ENCODE peak calls at places on chromosome 1, in five cellular contexts. Y, V, O, P and C are unnamed samples. For H3K9me3, the result is how much of the 10 kb centered on the place peaks cover.

GRCh38 chr1:156920233-156921052 is at the start of gene LRRC71:
- DNase-seq in P (peak), V (peak), O (peak), Y (no peak), C (peak)

GRCh38 chr1:223363856-223364684 is at the start of gene SUSD4:
- DNase-seq in V (peak), Y (no peak), P (no peak), O (peak), C (peak)

GRCh38 chr1:114218397-114219237 is 64.9 kb upstream of the SYT6 start:
- DNase-seq in P (no peak), V (no peak), O (no peak), Y (no peak), C (no peak)

GRCh38 chr1:208731976-208732821 is 488.0 kb upstream of the PLXNA2 start:
- DNase-seq in O (no peak), Y (no peak), P (no peak), V (no peak), C (no peak)

GRCh38 chr1:219085988-219086387 is 87.7 kb upstream of the LYPLAL1 start:
- DNase-seq in P (no peak), Y (no peak), V (no peak), O (no peak), C (no peak)

GRCh38 chr1:17594690-17595601 is 55.4 kb downstream of the ARHGEF10L start:
- DNase-seq in V (no peak), P (no peak), O (no peak), Y (no peak), C (no peak)

GRCh38 chr1:218874313-218874712 is 299.4 kb upstream of the LYPLAL1 start:
- DNase-seq in Y (no peak), O (no peak), P (no peak), V (no peak), C (no peak)

GRCh38 chr1:54459140-54459539 is 52.9 kb upstream of the SSBP3 start:
- DNase-seq in P (no peak), V (no peak), Y (no peak), O (no peak), C (no peak)

GRCh38 chr1:34621916-34622315 is 132.9 kb upstream of the GJB5 start:
- DNase-seq in P (no peak), Y (no peak), V (no peak), O (no peak), C (no peak)

GRCh38 chr1:221816899-221817298 is 75.0 kb upstream of the DUSP10 start:
- DNase-seq in Y (no peak), O (no peak), V (no peak), P (no peak), C (no peak)

GRCh38 chr1:205068457-205069035 is 15.7 kb downstream of the TMEM81 start:
- DNase-seq in Y (no peak), P (no peak), O (no peak), V (no peak), C (no peak)

GRCh38 chr1:22836846-22837245 is 126.2 kb downstream of the EPHB2 start:
- DNase-seq in P (no peak), O (no peak), V (no peak), Y (no peak), C (no peak)

GRCh38 chr1:223683586-223684487 is 18.3 kb upstream of the CAPN8 start:
- DNase-seq in O (no peak), P (peak), Y (no peak), V (no peak), C (no peak)

GRCh38 chr1:150321826-150322166 is 463 bp downstream of the PRPF3 start:
- DNase-seq in V (no peak), Y (no peak), P (no peak), O (no peak), C (no peak)

GRCh38 chr1:8370046-8370881 is 52.4 kb downstream of the SLC45A1 start:
- DNase-seq in P (no peak), O (no peak), Y (no peak), V (no peak), C (no peak)

GRCh38 chr1:246682231-246682895 is 41.8 kb upstream of the SCCPDH start:
- DNase-seq in Y (no peak), O (no peak), V (no peak), P (no peak), C (no peak)

GRCh38 chr1:214281902-214282695 is 1.1 kb downstream of the SMYD2 start:
- DNase-seq in Y (peak), P (no peak), O (peak), V (peak), C (no peak)

GRCh38 chr1:209748620-209749019 is 7.2 kb upstream of the TRAF3IP3 start:
- DNase-seq in O (no peak), P (no peak), V (no peak), Y (no peak), C (no peak)

GRCh38 chr1:91997607-91998195 is 32.1 kb upstream of the EPHX4 start:
- DNase-seq in V (no peak), P (no peak), Y (no peak), O (peak), C (no peak)

GRCh38 chr1:96309783-96310182 is 411.8 kb upstream of the PTBP2 start:
- DNase-seq in Y (peak), O (no peak), P (peak), V (no peak), C (no peak)

GRCh38 chr1:44785501-44786137 is 2.4 kb downstream of the BEST4 start:
- DNase-seq in O (no peak), Y (no peak), V (no peak), P (no peak), C (no peak)

GRCh38 chr1:38585038-38585420 is 274.5 kb downstream of the RRAGC start:
- DNase-seq in O (no peak), V (no peak), Y (no peak), P (no peak), C (no peak)

GRCh38 chr1:58858344-58858673 is 74.5 kb upstream of the JUN start:
- DNase-seq in O (no peak), Y (no peak), V (no peak), P (no peak), C (no peak)

GRCh38 chr1:41045740-41046139 is 24.2 kb upstream of the SLFNL1 start:
- DNase-seq in O (no peak), P (peak), Y (no peak), V (no peak), C (no peak)

GRCh38 chr1:240111558-240111957 is 19.9 kb downstream of the FMN2 start:
- DNase-seq in P (no peak), V (no peak), O (no peak), Y (no peak), C (no peak)

GRCh38 chr1:2795926-2796325 is 5.6 kb downstream of the TTC34 start:
- DNase-seq in V (no peak), Y (peak), O (no peak), P (no peak), C (no peak)

GRCh38 chr1:2796890-2797740 is 4.4 kb downstream of the TTC34 start:
- DNase-seq in O (no peak), P (no peak), V (no peak), Y (peak), C (peak)

GRCh38 chr1:2799811-2800663 is 1.5 kb downstream of the TTC34 start:
- DNase-seq in V (no peak), Y (peak), O (no peak), P (no peak), C (no peak)

GRCh38 chr1:2800664-2801045 is 838 bp downstream of the TTC34 start:
- DNase-seq in P (no peak), Y (peak), V (peak), O (no peak), C (no peak)

GRCh38 chr1:2797741-2798016 is 3.8 kb downstream of the TTC34 start:
- DNase-seq in O (no peak), V (no peak), Y (no peak), P (no peak), C (no peak)
- H3K9me3 ChIP-seq in O (under half), V (under half), Y (under half), P (under half), C (under half)

GRCh38 chr1:225179686-225180085 is 248.2 kb downstream of the LBR start:
- DNase-seq in O (no peak), P (no peak), V (no peak), Y (no peak), C (no peak)
- H3K9me3 ChIP-seq in O (under half), P (under half), V (under half), Y (under half), C (under half)

GRCh38 chr1:4485398-4485797 is 169.0 kb upstream of the AJAP1 start:
- DNase-seq in O (no peak), V (no peak), Y (no peak), P (no peak), C (no peak)
- H3K9me3 ChIP-seq in O (under half), V (under half), Y (under half), P (under half), C (under half)

DNA sequence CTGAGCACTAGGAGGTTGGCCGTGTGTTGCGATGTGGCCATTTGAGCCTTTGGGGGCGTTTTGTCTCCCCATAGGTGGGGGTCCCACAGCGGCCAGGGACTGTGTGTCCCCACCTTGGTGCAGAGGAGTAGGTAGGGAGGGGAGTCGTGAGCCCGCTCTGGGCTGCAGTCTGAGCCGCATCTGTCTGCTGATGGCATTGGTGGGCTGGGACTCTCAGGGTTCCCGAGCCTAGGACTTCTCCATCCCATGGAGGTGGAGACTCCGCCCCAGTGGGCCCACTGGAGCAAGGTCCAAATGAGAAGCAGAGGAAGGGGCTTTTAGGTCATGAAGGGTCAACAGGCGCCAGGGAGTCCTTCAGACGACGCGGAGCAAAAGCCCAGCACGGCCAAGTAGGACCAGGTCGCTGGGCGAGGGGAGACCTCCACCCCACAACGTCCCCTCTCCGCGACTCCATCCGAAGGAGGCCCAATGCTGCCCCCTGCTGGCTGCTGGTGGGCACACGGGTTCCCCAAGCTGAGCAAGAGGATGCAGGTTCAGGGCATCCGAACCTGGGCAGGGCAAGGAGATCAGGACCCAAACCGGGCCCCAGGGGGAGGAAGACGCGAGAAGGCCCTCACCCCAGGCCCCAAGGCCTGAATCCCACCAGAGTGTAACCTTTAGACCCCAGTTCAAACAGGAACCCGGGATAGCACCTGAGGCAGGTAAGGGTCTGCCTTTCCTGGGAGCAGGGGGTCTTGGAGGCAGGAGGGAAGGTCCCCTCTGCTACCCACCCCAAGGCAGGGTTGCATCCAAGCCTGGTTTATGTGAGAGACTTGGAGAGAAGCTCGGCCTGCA is 14.9 kb downstream of the TTC34 start:
- DNase-seq in Y (peak), P (peak), O (peak), V (peak), C (peak)
- H3K9me3 ChIP-seq in Y (under half), P (under half), O (under half), V (under half), C (under half)

DNA sequence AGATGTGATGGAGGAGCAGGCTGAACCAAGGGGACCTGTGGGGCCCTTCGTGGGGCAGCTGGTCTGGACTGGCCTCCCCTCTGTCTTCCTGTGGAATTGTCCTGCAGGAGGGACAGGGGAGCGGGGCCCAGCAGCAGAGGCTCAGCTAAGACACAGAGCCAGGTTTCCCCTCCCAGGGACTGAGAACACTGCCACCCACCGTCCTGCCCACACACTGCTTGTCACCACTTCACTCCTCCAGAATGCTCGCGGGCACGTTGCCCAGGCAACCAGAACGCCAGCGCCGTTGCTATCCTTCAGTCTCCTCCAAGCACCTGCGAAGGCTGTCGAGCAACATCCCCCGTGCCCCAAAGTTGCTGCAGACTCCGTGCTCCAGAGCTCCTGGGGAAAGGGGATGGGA is 46.4 kb downstream of the AJAP1 start:
- DNase-seq in P (no peak), Y (no peak), V (no peak), O (no peak), C (no peak)
- H3K9me3 ChIP-seq in P (under half), Y (under half), V (under half), O (under half), C (under half)

GRCh38 chr1:82445132-82445531 is 644.4 kb downstream of the ADGRL2 start:
- DNase-seq in O (no peak), P (no peak), V (no peak), Y (no peak), C (no peak)
- H3K9me3 ChIP-seq in O (under half), P (under half), V (under half), Y (under half), C (under half)